ENCODE peak calls at places on chromosomes 16 and 17, in five cellular contexts. B is IMR-90, N is AG04450, R is heart right ventricle, M is transverse colon. D is an unnamed sample.

GRCh38 chr17:7425316-7425715 is at the start of gene SPEM2:
- DNase-seq in R (no peak), N (no peak), M (no peak), B (no peak), D (no peak)

GRCh38 chr16:31333686-31334649 is 21.0 kb upstream of the ITGAX start:
- DNase-seq in B (peak), N (no peak), M (no peak), R (no peak), D (peak)

GRCh38 chr17:82859431-82860403 is 19.9 kb upstream of the ZNF750 start:
- DNase-seq in N (no peak), M (no peak), R (no peak), B (peak), D (peak)

GRCh38 chr17:58120195-58120822 is 27.9 kb upstream of the OR4D1 start:
- DNase-seq in B (peak), M (peak), N (peak), R (no peak), D (peak)

GRCh38 chr16:74680681-74681080 is 14.0 kb upstream of the RFWD3 start:
- DNase-seq in B (no peak), M (no peak), N (no peak), R (no peak), D (no peak)

GRCh38 chr16:79466111-79466510 is 134.4 kb downstream of the MAF start:
- DNase-seq in M (no peak), R (no peak), N (no peak), B (no peak), D (no peak)

GRCh38 chr17:28724500-28725165 is 1.4 kb downstream of the TLCD1 start:
- DNase-seq in N (no peak), M (no peak), B (no peak), R (no peak), D (no peak)

GRCh38 chr17:72950236-72950931 is 142.1 kb downstream of the SLC39A11 start:
- DNase-seq in R (no peak), M (no peak), B (no peak), N (no peak), D (no peak)

GRCh38 chr17:80888276-80889160 is 103.1 kb upstream of the CHMP6 start:
- DNase-seq in M (no peak), R (no peak), B (no peak), N (no peak), D (no peak)

GRCh38 chr17:14748036-14748715 is 447.3 kb downstream of the HS3ST3B1 start:
- DNase-seq in B (no peak), N (no peak), R (no peak), M (no peak), D (no peak)

GRCh38 chr16:54817432-54817831 is 113.2 kb upstream of the IRX5 start:
- DNase-seq in R (no peak), N (no peak), M (no peak), B (no peak), D (peak)

GRCh38 chr16:68539704-68540370 is 746 bp downstream of the ZFP90 start:
- DNase-seq in R (no peak), N (no peak), B (no peak), M (no peak), D (no peak)

GRCh38 chr17:77507116-77507885 is 366.5 kb downstream of the SEC14L1 start:
- DNase-seq in B (no peak), R (no peak), M (peak), N (no peak), D (no peak)

DNA sequence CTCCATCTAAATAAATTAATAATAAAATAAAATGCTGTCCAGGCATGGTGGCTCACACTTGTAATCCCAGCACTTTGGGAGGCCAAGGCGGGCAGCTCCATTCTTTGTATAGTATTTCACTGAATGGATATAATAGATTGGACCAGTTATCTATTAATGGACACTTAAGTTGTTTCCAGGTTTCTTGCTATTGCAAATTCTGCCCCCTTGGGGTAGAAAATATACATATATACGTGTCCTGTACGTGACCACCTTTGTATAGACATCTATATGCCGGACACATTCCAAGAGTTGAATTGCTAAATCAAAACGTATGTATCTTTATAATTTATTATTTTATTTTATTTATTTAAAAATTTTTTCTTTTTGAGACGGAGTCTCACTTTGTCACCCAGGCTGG is 3.9 kb upstream of the EXOC7 start:
- DNase-seq in R (no peak), B (no peak), N (no peak), M (no peak), D (peak)
- TF ChIP-seq CTCF in R (no peak), B (no peak), N (no peak), M (peak), D (peak)

DNA sequence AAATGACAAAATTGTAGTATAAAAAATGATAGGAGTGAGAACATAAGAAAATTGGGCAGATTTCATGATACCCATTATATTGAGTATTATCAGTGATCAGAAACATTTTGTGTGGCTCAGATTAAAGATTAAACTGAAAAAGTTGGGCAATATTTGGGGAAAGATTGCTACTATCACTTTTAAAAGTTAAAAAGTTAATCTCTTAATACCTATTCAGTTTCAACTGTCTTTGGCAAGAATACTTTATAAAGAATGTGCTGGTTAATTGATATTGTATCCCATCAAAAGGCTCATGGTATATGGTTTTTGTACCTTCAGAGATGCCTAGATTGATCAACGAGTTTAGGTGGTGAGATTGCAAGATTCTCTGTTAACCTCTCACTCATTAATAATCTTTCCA is 55.8 kb downstream of the BPTF start:
- DNase-seq in M (no peak), N (no peak), B (no peak), R (no peak), D (no peak)
- H3K4me3 ChIP-seq in M (no peak), N (no peak), B (no peak), R (no peak), D (no peak)

DNA sequence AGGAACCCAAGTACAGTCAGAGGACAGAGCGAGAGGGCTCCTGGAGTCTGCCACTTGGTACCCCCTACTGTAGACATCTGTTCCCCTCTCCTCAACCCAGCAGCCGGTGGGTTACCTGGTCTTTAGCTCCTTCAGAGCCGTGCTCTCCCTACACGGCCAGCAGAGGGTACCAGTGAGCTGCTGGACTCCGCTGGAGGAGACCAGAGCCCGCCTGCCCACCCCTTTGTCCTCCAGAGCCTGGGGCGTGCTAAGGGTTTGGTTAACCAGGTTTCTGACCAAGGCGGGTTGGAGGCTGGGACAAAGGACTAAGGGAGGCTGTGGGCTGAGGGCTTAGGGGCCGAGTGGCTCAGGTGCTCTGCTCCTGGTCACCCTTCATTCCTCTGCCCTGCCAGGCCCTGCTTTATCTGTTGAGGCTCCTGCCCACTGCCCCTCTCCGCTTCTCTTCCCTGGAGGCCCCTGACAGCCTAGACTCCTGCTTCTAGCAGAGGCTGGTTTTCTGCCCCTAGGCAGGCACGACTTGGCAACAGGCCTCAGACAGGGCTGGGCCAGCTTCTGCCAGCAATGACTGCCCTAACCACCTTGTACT is 2.7 kb upstream of the HSD11B2 start:
- DNase-seq in B (peak), M (peak), R (peak), N (no peak), D (peak)
- TF ChIP-seq CTCF in B (peak), M (peak), R (peak), N (peak), D (peak)

DNA sequence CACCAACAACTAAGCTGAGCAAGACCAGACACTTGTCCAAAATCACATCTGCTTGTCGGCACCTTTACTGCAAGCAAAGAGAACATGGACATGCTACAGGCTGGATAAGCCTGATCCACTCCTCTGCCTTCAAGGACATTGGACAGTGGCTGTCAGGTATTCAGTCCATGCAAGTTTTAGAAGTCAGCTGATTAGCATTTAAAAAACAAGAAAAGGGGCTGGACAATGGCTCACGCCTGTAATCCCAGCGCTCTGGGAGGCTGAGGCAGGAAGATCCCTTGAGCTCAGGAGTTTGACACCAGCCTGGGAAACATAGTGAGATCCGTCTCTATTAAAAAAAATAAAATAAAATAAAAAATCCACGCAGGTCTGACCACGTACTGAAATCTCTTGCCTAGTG is 20.3 kb downstream of the PARN start:
- DNase-seq in M (no peak), R (no peak), B (no peak), N (no peak), D (no peak)
- H3K4me3 ChIP-seq in M (no peak), R (no peak), B (no peak), N (no peak), D (no peak)

DNA sequence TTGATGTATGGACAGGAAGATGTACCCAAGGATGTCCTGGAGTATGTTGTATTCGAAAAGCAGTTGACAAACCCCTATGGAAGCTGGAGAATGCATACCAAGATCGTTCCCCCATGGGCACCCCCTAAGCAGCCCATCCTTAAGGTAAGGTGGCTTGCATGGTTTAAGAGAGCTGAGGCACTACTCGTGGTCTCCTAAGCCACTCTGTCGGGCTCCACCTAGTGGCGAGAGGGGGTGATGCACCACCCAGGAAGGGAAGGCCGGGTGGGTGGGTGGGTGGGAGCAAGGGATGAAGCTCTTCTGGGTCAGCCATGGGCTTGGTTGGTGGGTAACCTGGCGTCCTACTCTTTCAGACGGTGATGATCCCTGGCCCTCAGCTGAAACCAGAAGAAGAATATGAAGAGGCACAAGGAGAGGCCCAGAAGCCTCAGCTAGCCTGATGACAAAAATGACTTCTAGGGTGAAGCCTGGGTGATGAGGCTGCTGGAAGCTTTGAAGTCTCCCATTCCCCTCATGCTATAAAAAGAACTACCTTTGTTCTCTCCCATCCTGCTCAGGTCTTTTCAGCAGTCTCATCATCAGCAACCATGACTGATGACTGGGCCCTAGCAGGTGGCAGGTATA is 21.5 kb downstream of the GPR179 start:
- DNase-seq in N (no peak), R (peak), B (peak), M (peak), D (peak)
- TF ChIP-seq CTCF in N (peak), R (peak), B (peak), M (peak), D (peak)

GRCh38 chr16:15952265-15952711 is 2.9 kb downstream of the ABCC1 start:
- DNase-seq in R (no peak), M (no peak), N (no peak), B (no peak), D (no peak)
- H3K4me3 ChIP-seq in R (no peak), M (no peak), N (peak), B (peak), D (no peak)